ENCODE peak calls at places on chromosomes 1 and 21, in nine cellular contexts. O is gastrocnemius medialis, X is stomach, C is heart right ventricle, T is DND-41, U is left ventricle myocardium inferior, Q is right cardiac atrium, Y is coronary artery, H is fibroblast of lung. P is an unnamed sample.

GRCh38 chr1:181936768-181937581 is 124.5 kb downstream of the ZNF648 start:
- DNase-seq in O (no peak), X (peak), C (no peak), T (peak), U (no peak), Q (no peak), Y (no peak), H (no peak), P (no peak)

GRCh38 chr1:41639332-41639936 is 155.0 kb upstream of the EDN2 start:
- DNase-seq in O (peak), X (no peak), C (no peak), T (no peak), U (no peak), Q (peak), Y (peak), H (peak), P (no peak)

GRCh38 chr1:66542811-66543767 is 9.1 kb downstream of the SGIP1 start:
- DNase-seq in O (peak), X (peak), C (peak), T (no peak), U (peak), Q (peak), Y (no peak), H (peak), P (no peak)

GRCh38 chr1:25631750-25632495 is 15.3 kb downstream of the MAN1C1 start:
- DNase-seq in O (no peak), X (no peak), C (no peak), T (no peak), U (no peak), Q (no peak), Y (peak), H (no peak), P (no peak)

GRCh38 chr1:227417622-227418245 is 99.4 kb upstream of the CDC42BPA start:
- DNase-seq in O (no peak), X (no peak), C (no peak), T (no peak), U (no peak), Q (no peak), Y (no peak), H (peak), P (no peak)

GRCh38 chr1:47332779-47333577 is 612 bp upstream of the CMPK1 start:
- DNase-seq in O (no peak), X (no peak), C (no peak), T (no peak), U (no peak), Q (no peak), Y (no peak), H (no peak), P (peak)

GRCh38 chr1:85275701-85276289 is 637 bp downstream of the BCL10 start:
- DNase-seq in O (no peak), X (no peak), C (no peak), T (no peak), U (no peak), Q (no peak), Y (no peak), H (no peak), P (no peak)

GRCh38 chr1:231049121-231049979 is 9.3 kb upstream of the FAM89A start:
- DNase-seq in O (no peak), X (no peak), C (no peak), T (no peak), U (no peak), Q (no peak), Y (no peak), H (no peak), P (no peak)

GRCh38 chr1:2932671-2933350 is 88.5 kb upstream of the ACTRT2 start:
- DNase-seq in O (no peak), X (no peak), C (no peak), T (no peak), U (no peak), Q (no peak), Y (no peak), H (no peak), P (no peak)

DNA sequence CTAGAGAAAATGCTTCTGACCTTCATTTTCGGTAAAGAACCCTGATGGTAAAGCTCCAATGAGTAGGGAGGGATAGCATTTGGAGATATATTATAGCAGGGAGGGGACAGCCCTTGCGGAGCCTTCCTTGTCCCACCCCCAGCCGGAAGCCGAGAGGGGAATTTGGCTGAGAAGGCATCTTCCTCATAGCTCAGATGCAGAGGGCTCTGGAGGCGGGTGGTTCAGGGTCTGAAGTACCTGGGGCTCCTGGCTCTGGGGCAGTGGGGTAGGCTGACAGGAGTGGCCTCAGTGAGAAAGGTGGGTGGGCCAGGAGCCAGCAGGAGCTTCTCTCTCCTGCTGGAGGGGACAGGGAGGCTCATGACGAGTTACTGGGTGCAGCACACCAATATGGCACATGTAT is 88.0 kb upstream of the IFFO2 start:
- DNase-seq in O (no peak), X (no peak), C (no peak), T (no peak), U (no peak), Q (no peak), Y (no peak), H (no peak), P (no peak)
- H3K27ac ChIP-seq in O (no peak), X (no peak), C (no peak), T (no peak), U (no peak), Q (no peak), Y (no peak), H (no peak), P (no peak)

GRCh38 chr1:225449261-225449660 is 21.4 kb upstream of the LBR start:
- DNase-seq in O (no peak), X (peak), C (no peak), T (no peak), U (no peak), Q (no peak), Y (peak), H (no peak), P (no peak)

GRCh38 chr1:225447649-225448048 is 19.8 kb upstream of the LBR start:
- DNase-seq in O (no peak), X (no peak), C (no peak), T (peak), U (no peak), Q (no peak), Y (peak), H (peak), P (peak)

GRCh38 chr1:225447001-225447615 is 19.3 kb upstream of the LBR start:
- DNase-seq in O (no peak), X (no peak), C (no peak), T (peak), U (no peak), Q (no peak), Y (peak), H (no peak), P (no peak)

GRCh38 chr1:225449774-225450173 is 21.9 kb upstream of the LBR start:
- DNase-seq in O (no peak), X (no peak), C (no peak), T (no peak), U (no peak), Q (no peak), Y (peak), H (no peak), P (no peak)

GRCh38 chr1:225448146-225448805 is 20.4 kb upstream of the LBR start:
- DNase-seq in O (no peak), X (no peak), C (no peak), T (peak), U (no peak), Q (no peak), Y (peak), H (no peak), P (peak)
- H3K27ac ChIP-seq in O (peak), X (no peak), C (peak), T (no peak), U (peak), Q (peak), Y (peak), H (no peak), P (peak)

GRCh38 chr1:69911301-69911801 is 294.0 kb downstream of the LRRC40 start:
- DNase-seq in O (no peak), X (no peak), C (no peak), T (no peak), U (no peak), Q (no peak), Y (no peak), H (peak), P (no peak)
- H3K27ac ChIP-seq in O (no peak), X (no peak), C (no peak), T (no peak), U (no peak), Q (no peak), Y (peak), H (no peak), P (no peak)

GRCh38 chr21:28936721-28937120 is 56.0 kb downstream of the LTN1 start:
- DNase-seq in O (no peak), X (no peak), C (no peak), T (no peak), U (no peak), Q (no peak), Y (no peak), H (no peak), P (no peak)
- H3K27ac ChIP-seq in O (no peak), X (no peak), C (no peak), T (no peak), U (no peak), Q (no peak), Y (no peak), H (no peak), P (no peak)

GRCh38 chr1:33435096-33435820 is 4.4 kb upstream of the PHC2 start:
- DNase-seq in O (no peak), X (no peak), C (no peak), T (no peak), U (no peak), Q (no peak), Y (no peak), H (peak), P (no peak)
- H3K27ac ChIP-seq in O (peak), X (no peak), C (peak), T (no peak), U (peak), Q (peak), Y (no peak), H (peak), P (peak)

DNA sequence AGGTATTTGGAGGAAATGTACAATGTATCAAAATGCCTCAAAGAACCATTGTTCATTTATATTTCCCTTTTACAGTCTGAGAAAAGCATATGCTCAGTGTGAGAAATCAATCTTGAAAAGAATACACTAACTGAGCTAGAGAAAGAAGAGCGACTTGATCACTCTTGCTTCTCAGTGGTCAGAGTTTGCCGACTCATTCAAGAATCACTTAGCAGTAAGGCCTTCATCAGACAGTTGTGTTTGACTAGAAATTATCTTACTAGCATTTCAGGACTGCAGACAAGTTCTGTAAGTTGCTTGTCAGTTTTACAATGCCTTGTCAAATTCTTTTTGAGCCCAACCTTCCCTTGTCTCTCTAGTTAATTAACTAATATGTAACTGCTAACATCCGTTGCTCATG is 12.9 kb downstream of the RGS18 start:
- DNase-seq in O (no peak), X (no peak), C (no peak), T (no peak), U (no peak), Q (no peak), Y (no peak), H (no peak), P (no peak)
- H3K27ac ChIP-seq in O (no peak), X (no peak), C (no peak), T (peak), U (no peak), Q (no peak), Y (no peak), H (no peak), P (no peak)

GRCh38 chr1:61076728-61077675 is 5.4 kb upstream of the NFIA start:
- DNase-seq in O (peak), X (peak), C (peak), T (no peak), U (peak), Q (peak), Y (peak), H (peak), P (peak)

GRCh38 chr1:61079898-61080336 is 2.4 kb upstream of the NFIA start:
- DNase-seq in O (peak), X (peak), C (peak), T (no peak), U (peak), Q (peak), Y (peak), H (peak), P (peak)

GRCh38 chr1:61079276-61079897 is 3.0 kb upstream of the NFIA start:
- DNase-seq in O (no peak), X (no peak), C (no peak), T (no peak), U (no peak), Q (no peak), Y (no peak), H (no peak), P (no peak)

GRCh38 chr1:61078611-61079010 is 3.8 kb upstream of the NFIA start:
- DNase-seq in O (no peak), X (no peak), C (no peak), T (no peak), U (no peak), Q (no peak), Y (no peak), H (no peak), P (peak)

DNA sequence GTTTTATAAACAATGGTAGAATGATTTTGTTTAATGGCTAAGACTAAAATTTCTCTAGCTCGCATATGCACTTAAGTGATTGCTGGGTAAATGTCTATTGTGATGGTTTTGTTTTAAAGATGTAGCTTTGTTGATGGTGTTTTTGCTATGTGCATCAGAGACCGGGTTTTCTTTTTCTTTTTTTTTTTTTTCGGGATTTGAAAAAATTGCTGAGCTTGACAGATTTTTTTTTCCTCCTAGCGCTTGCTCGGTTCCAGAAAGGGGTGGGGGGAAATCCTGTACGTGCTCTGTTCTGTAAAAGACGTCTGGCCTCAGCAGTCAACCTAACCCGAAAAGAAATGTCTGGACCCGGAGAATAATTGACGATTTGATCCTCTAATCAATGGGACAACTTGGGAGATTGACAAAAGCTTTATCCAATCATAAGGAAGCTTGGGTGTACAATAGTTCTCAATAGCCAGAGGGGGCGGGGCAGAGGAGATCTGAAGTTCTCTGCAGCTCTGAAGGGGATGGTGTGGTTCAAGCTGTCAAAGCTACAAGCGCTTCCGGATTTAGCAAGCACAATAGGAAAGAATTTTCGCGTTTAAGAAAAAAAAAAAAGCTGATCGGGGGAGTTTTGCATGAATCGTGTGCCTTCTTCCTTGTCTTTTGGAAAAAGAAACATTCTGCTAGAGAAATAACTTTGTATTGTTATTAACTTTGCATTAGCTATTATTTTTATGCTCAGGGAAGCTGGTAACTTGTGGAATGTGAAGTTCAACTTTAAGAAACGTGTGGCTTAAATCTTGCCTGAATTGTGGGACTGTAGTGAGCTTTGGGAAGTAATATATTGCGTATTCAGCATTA is 4.5 kb upstream of the NFIA start:
- DNase-seq in O (peak), X (peak), C (peak), T (no peak), U (peak), Q (peak), Y (peak), H (peak), P (peak)
- H3K27ac ChIP-seq in O (peak), X (peak), C (peak), T (no peak), U (peak), Q (peak), Y (peak), H (peak), P (peak)

GRCh38 chr1:90568436-90568835 is 148.7 kb downstream of the BARHL2 start:
- DNase-seq in O (no peak), X (no peak), C (no peak), T (no peak), U (no peak), Q (no peak), Y (no peak), H (no peak), P (no peak)
- H3K27ac ChIP-seq in O (no peak), X (no peak), C (no peak), T (peak), U (no peak), Q (no peak), Y (no peak), H (no peak), P (no peak)

GRCh38 chr1:145958734-145959133 is 917 bp upstream of the LIX1L start:
- DNase-seq in O (no peak), X (no peak), C (no peak), T (no peak), U (no peak), Q (no peak), Y (no peak), H (no peak), P (no peak)
- H3K27ac ChIP-seq in O (peak), X (no peak), C (peak), T (no peak), U (peak), Q (no peak), Y (peak), H (no peak), P (no peak)

P was measured in substantia nigra.